ENCODE peak calls at places on chromosomes 11 and 22, in four cellular contexts. One of them, this sample, is unnamed.

GRCh38 chr11:8282621-8283509 is 19.2 kb upstream of the LMO1 start:
- DNase-seq in AG04449: no peak
- DNase-seq in cardiac fibroblast: no peak
- DNase-seq in left ventricle myocardium superior: no peak
- DNase-seq in this sample: no peak

GRCh38 chr11:114088836-114089235 is 29.3 kb downstream of the ZBTB16 start:
- DNase-seq in AG04449: no peak
- DNase-seq in cardiac fibroblast: no peak
- DNase-seq in left ventricle myocardium superior: no peak
- DNase-seq in this sample: no peak

GRCh38 chr11:61693897-61694840 is 14.0 kb downstream of the DAGLA start:
- DNase-seq in AG04449: no peak
- DNase-seq in cardiac fibroblast: no peak
- DNase-seq in left ventricle myocardium superior: peak; percentile 70
- DNase-seq in this sample: no peak

GRCh38 chr22:25393121-25393805 is 171.2 kb upstream of the GRK3 start:
- DNase-seq in AG04449: no peak
- DNase-seq in cardiac fibroblast: no peak
- DNase-seq in left ventricle myocardium superior: no peak
- DNase-seq in this sample: no peak

GRCh38 chr11:77232242-77232641 is 69.2 kb downstream of the GDPD4 start:
- DNase-seq in AG04449: no peak
- DNase-seq in cardiac fibroblast: no peak
- DNase-seq in left ventricle myocardium superior: no peak
- DNase-seq in this sample: no peak

GRCh38 chr11:119175493-119176077 is 7.1 kb downstream of the NLRX1 start:
- DNase-seq in AG04449: no peak
- DNase-seq in cardiac fibroblast: peak; percentile 25
- DNase-seq in left ventricle myocardium superior: no peak
- DNase-seq in this sample: no peak

GRCh38 chr11:36343436-36343835 is 47.3 kb downstream of the PRR5L start:
- DNase-seq in AG04449: no peak
- DNase-seq in cardiac fibroblast: no peak
- DNase-seq in left ventricle myocardium superior: no peak
- DNase-seq in this sample: no peak

GRCh38 chr22:21102659-21103267 is 57.0 kb downstream of the LRRC74B start:
- DNase-seq in AG04449: no peak
- DNase-seq in cardiac fibroblast: peak; percentile 65
- DNase-seq in left ventricle myocardium superior: peak; percentile 72
- DNase-seq in this sample: peak; percentile 77

GRCh38 chr11:59463176-59463575 is 6.4 kb downstream of the OR4D6 start:
- DNase-seq in AG04449: no peak
- DNase-seq in cardiac fibroblast: peak; percentile 22
- DNase-seq in left ventricle myocardium superior: no peak
- DNase-seq in this sample: no peak

GRCh38 chr11:79807506-79807905 is 366.7 kb upstream of the TENM4 start:
- DNase-seq in AG04449: no peak
- DNase-seq in cardiac fibroblast: no peak
- DNase-seq in left ventricle myocardium superior: no peak
- DNase-seq in this sample: no peak

GRCh38 chr11:128424867-128425285 is 162.5 kb downstream of the ETS1 start:
- DNase-seq in AG04449: no peak
- DNase-seq in cardiac fibroblast: peak; percentile 58
- DNase-seq in left ventricle myocardium superior: peak; percentile 61
- DNase-seq in this sample: peak; percentile 79

GRCh38 chr11:112166561-112166960 is 611 bp upstream of the TEX12 start:
- DNase-seq in AG04449: no peak
- DNase-seq in cardiac fibroblast: peak; percentile 45
- DNase-seq in left ventricle myocardium superior: no peak
- DNase-seq in this sample: no peak

GRCh38 chr11:117986981-117987495 is 844 bp downstream of the IL10RA start:
- DNase-seq in AG04449: no peak
- DNase-seq in cardiac fibroblast: no peak
- DNase-seq in left ventricle myocardium superior: no peak
- DNase-seq in this sample: no peak

GRCh38 chr11:72009156-72009555 is 10.4 kb downstream of the IL18BP start:
- DNase-seq in AG04449: no peak
- DNase-seq in cardiac fibroblast: no peak
- DNase-seq in left ventricle myocardium superior: no peak
- DNase-seq in this sample: no peak

GRCh38 chr11:60887531-60887930 is 18.9 kb downstream of the PRPF19 start:
- DNase-seq in AG04449: no peak
- DNase-seq in cardiac fibroblast: peak; percentile 77
- DNase-seq in left ventricle myocardium superior: no peak
- DNase-seq in this sample: no peak

GRCh38 chr22:44181912-44182590 is 1.3 kb downstream of the PARVG start:
- DNase-seq in AG04449: no peak
- DNase-seq in cardiac fibroblast: no peak
- DNase-seq in left ventricle myocardium superior: no peak
- DNase-seq in this sample: peak; percentile 41

GRCh38 chr22:50505776-50506610 is 1.5 kb downstream of the LMF2 start:
- DNase-seq in AG04449: no peak
- DNase-seq in cardiac fibroblast: no peak
- DNase-seq in left ventricle myocardium superior: peak; percentile 46
- DNase-seq in this sample: peak; percentile 60

GRCh38 chr11:13260963-13261599 is 16.5 kb upstream of the BMAL1 start:
- DNase-seq in AG04449: no peak
- DNase-seq in cardiac fibroblast: peak; percentile 75
- DNase-seq in left ventricle myocardium superior: peak; percentile 43
- DNase-seq in this sample: no peak

This sample was measured in Right ventricle myocardium inferior.